ENCODE peak calls at places on chromosomes 1 and 21, in nine cellular contexts. P is 8988T; Y is H9; W is D341Med; E is neural crest cell; O is WTC11; B is SK-N-DZ; L is CD8-positive, alpha-beta memory T cell; H is pancreas. K is an unnamed sample.

GRCh38 chr1:20698195-20698910 is 19.5 kb downstream of the KIF17 start:
- DNase-seq in P (no peak), Y (no peak), W (no peak), E (no peak), O (no peak), B (no peak), L (no peak), H (no peak), K (no peak)

GRCh38 chr1:47324682-47325081 is 8.9 kb upstream of the CMPK1 start:
- DNase-seq in P (no peak), Y (no peak), W (peak; percentile 63), E (no peak), O (no peak), B (no peak), L (no peak), H (no peak), K (no peak)

GRCh38 chr1:187762109-187762508 is 933.4 kb downstream of the PLA2G4A start:
- DNase-seq in P (no peak), Y (no peak), W (no peak), E (no peak), O (no peak), B (no peak), L (no peak), H (no peak), K (no peak)

GRCh38 chr1:17251699-17252376 is 2.9 kb downstream of the PADI3 start:
- DNase-seq in P (no peak), Y (no peak), W (no peak), E (no peak), O (no peak), B (no peak), L (no peak), H (no peak), K (no peak)

GRCh38 chr1:245701631-245702030 is 546.8 kb downstream of the KIF26B start:
- DNase-seq in P (no peak), Y (no peak), W (no peak), E (no peak), O (no peak), B (no peak), L (no peak), H (no peak), K (no peak)

GRCh38 chr1:5999711-6000443 is 7.7 kb upstream of the NPHP4 start:
- DNase-seq in P (no peak), Y (no peak), W (no peak), E (no peak), O (peak; percentile 9), B (no peak), L (no peak), H (peak; percentile 17), K (no peak)

GRCh38 chr1:118097622-118098348 is 87.2 kb downstream of the SPAG17 start:
- DNase-seq in P (no peak), Y (no peak), W (no peak), E (no peak), O (no peak), B (no peak), L (no peak), H (no peak), K (no peak)

GRCh38 chr1:21319447-21320407 is 29.5 kb upstream of the ECE1 start:
- DNase-seq in P (no peak), Y (no peak), W (no peak), E (no peak), O (no peak), B (no peak), L (no peak), H (peak; percentile 77), K (no peak)

GRCh38 chr1:208238710-208239517 is 5.3 kb downstream of the PLXNA2 start:
- DNase-seq in P (no peak), Y (peak; percentile 77), W (peak; percentile 52), E (no peak), O (peak; percentile 51), B (peak; percentile 60), L (no peak), H (peak; percentile 40), K (no peak)

GRCh38 chr1:198105185-198105584 is 51.6 kb upstream of the NEK7 start:
- DNase-seq in P (no peak), Y (no peak), W (no peak), E (no peak), O (no peak), B (no peak), L (no peak), H (no peak), K (no peak)

GRCh38 chr1:24928631-24929090 is 1.4 kb downstream of the RUNX3 start:
- DNase-seq in P (no peak), Y (no peak), W (no peak), E (no peak), O (no peak), B (no peak), L (no peak), H (no peak), K (no peak)

GRCh38 chr1:230359992-230360391 is 66.1 kb downstream of the PGBD5 start:
- DNase-seq in P (no peak), Y (no peak), W (no peak), E (no peak), O (no peak), B (no peak), L (no peak), H (no peak), K (no peak)

GRCh38 chr1:162384601-162385279 is 3.2 kb downstream of the C1orf226 start:
- DNase-seq in P (no peak), Y (no peak), W (no peak), E (no peak), O (no peak), B (no peak), L (no peak), H (no peak), K (no peak)

GRCh38 chr1:8169364-8170058 is 143.4 kb upstream of the ERRFI1 start:
- DNase-seq in P (no peak), Y (no peak), W (peak; percentile 75), E (no peak), O (no peak), B (peak; percentile 41), L (peak; percentile 32), H (peak; percentile 52), K (peak; percentile 38)

GRCh38 chr1:164637461-164638375 is 78.7 kb downstream of the PBX1 start:
- DNase-seq in P (peak; percentile 34), Y (no peak), W (no peak), E (peak; percentile 37), O (no peak), B (peak; percentile 43), L (no peak), H (peak; percentile 84), K (no peak)

GRCh38 chr21:36665806-36666205 is 33.1 kb upstream of the SIM2 start:
- DNase-seq in P (no peak), Y (no peak), W (no peak), E (no peak), O (no peak), B (no peak), L (no peak), H (no peak), K (no peak)

GRCh38 chr1:14296795-14297194 is 301.7 kb upstream of the KAZN start:
- DNase-seq in P (no peak), Y (no peak), W (no peak), E (no peak), O (no peak), B (no peak), L (no peak), H (no peak), K (no peak)

GRCh38 chr1:171188388-171189266 is 3.5 kb downstream of the FMO2 start:
- DNase-seq in P (peak; percentile 18), Y (peak; percentile 58), W (peak; percentile 78), E (peak; percentile 9), O (peak; percentile 57), B (peak; percentile 17), L (peak; percentile 1), H (peak; percentile 39), K (no peak)

GRCh38 chr1:224433041-224433670 is 1.4 kb downstream of the WDR26 start:
- DNase-seq in P (no peak), Y (no peak), W (peak; percentile 52), E (peak; percentile 4), O (no peak), B (no peak), L (no peak), H (peak; percentile 23), K (peak; percentile 23)

GRCh38 chr1:204410764-204411450 is 710 bp downstream of the PPP1R15B start:
- DNase-seq in P (no peak), Y (peak; percentile 54), W (peak; percentile 72), E (no peak), O (peak; percentile 42), B (no peak), L (peak; percentile 35), H (peak; percentile 59), K (no peak)

GRCh38 chr21:16420086-16420724 is 690.4 kb downstream of the USP25 start:
- DNase-seq in P (no peak), Y (no peak), W (peak; percentile 37), E (no peak), O (no peak), B (peak; percentile 43), L (no peak), H (peak; percentile 40), K (peak; percentile 3)

GRCh38 chr1:161091796-161092507 is 2.6 kb upstream of the NECTIN4 start:
- DNase-seq in P (no peak), Y (no peak), W (no peak), E (no peak), O (no peak), B (no peak), L (no peak), H (no peak), K (no peak)

GRCh38 chr21:45607922-45608295 is 35.6 kb upstream of the PCBP3 start:
- DNase-seq in P (no peak), Y (peak; percentile 21), W (no peak), E (no peak), O (no peak), B (no peak), L (no peak), H (no peak), K (no peak)

K was measured in HuH-7.5.